ENCODE peak calls at places on chromosomes 13 and 19, in ten cellular contexts. H is GM23338; U is astrocyte; G is cardiac muscle cell; M is IMR-90; C is adrenal gland; A is heart left ventricle; V is heart right ventricle; K is CD8-positive, alpha-beta T cell; Y is psoas muscle. Q is an unnamed sample. For H3K4me1, the result is how much of the 10 kb centered on the place peaks cover.

GRCh38 chr19:49420227-49420626 is 3.0 kb downstream of the PTH2 start:
- DNase-seq in H (no peak), A (no peak), U (no peak), Y (no peak), G (no peak), C (no peak), V (no peak), K (no peak), M (no peak), Q (no peak)

GRCh38 chr13:98778749-98779148 is 26.3 kb upstream of the SLC15A1 start:
- DNase-seq in U (peak), K (no peak), Y (no peak), G (no peak), C (no peak), V (no peak), H (no peak), A (no peak), M (no peak), Q (no peak)

GRCh38 chr19:54203151-54203611 is 2.5 kb downstream of the RPS9 start:
- DNase-seq in V (no peak), Y (no peak), C (no peak), H (no peak), K (no peak), G (no peak), M (peak), A (no peak), U (no peak), Q (peak)

GRCh38 chr19:12611361-12611699 is 610 bp downstream of the ZNF791 start:
- DNase-seq in A (peak), M (peak), V (peak), K (no peak), U (peak), Y (peak), G (peak), H (peak), C (peak), Q (peak)

GRCh38 chr13:85366759-85367417 is 432.3 kb downstream of the SLITRK6 start:
- DNase-seq in H (no peak), V (no peak), G (no peak), C (no peak), M (peak), A (no peak), Y (no peak), K (no peak), U (no peak), Q (no peak)

GRCh38 chr13:76048126-76048525 is 412.0 kb downstream of the LMO7 start:
- DNase-seq in C (no peak), K (no peak), U (no peak), Y (no peak), M (no peak), H (no peak), G (no peak), A (no peak), V (no peak), Q (no peak)

GRCh38 chr19:18768997-18769891 is 21.9 kb downstream of the COMP start:
- DNase-seq in U (no peak), M (no peak), A (no peak), Y (no peak), K (no peak), V (no peak), C (no peak), H (no peak), G (no peak), Q (no peak)

GRCh38 chr13:96199315-96199714 is 109.4 kb downstream of the HS6ST3 start:
- DNase-seq in A (no peak), K (no peak), U (no peak), M (no peak), Y (no peak), G (no peak), V (no peak), H (no peak), C (no peak), Q (no peak)

GRCh38 chr13:107203146-107203847 is 635.4 kb upstream of the ARGLU1 start:
- DNase-seq in U (no peak), K (no peak), M (no peak), C (no peak), V (no peak), H (peak), Y (no peak), A (no peak), G (peak), Q (no peak)

GRCh38 chr19:48230555-48231129 is 25.1 kb downstream of the CARD8 start:
- DNase-seq in C (no peak), G (no peak), H (no peak), Y (no peak), V (no peak), U (no peak), K (no peak), A (no peak), M (no peak), Q (no peak)

GRCh38 chr19:44878119-44878865 is 12.8 kb upstream of the TOMM40 start:
- DNase-seq in Y (no peak), K (no peak), V (no peak), H (no peak), C (no peak), G (no peak), A (no peak), M (no peak), U (no peak), Q (no peak)

GRCh38 chr19:45601524-45602522 is at the start of gene GPR4:
- DNase-seq in H (peak), K (no peak), Y (no peak), C (no peak), M (no peak), V (peak), G (peak), U (no peak), A (peak), Q (no peak)

GRCh38 chr13:113666951-113667701 is at the start of gene GRK1:
- DNase-seq in K (no peak), V (no peak), G (no peak), U (no peak), M (no peak), H (no peak), A (peak), C (no peak), Y (no peak), Q (peak)

GRCh38 chr13:37540228-37540627 is 58.3 kb downstream of the POSTN start:
- DNase-seq in G (no peak), M (peak), U (peak), C (no peak), V (no peak), Y (no peak), A (no peak), H (no peak), K (no peak), Q (no peak)

GRCh38 chr19:4639531-4640246 is 373 bp downstream of the TNFAIP8L1 start:
- DNase-seq in A (no peak), G (no peak), U (no peak), Y (peak), M (no peak), C (peak), H (no peak), V (peak), K (no peak), Q (peak)

GRCh38 chr13:60788156-60788829 is 391.3 kb downstream of the TDRD3 start:
- DNase-seq in V (peak), Y (peak), U (peak), K (no peak), M (no peak), G (no peak), A (peak), C (peak), H (no peak), Q (no peak)

GRCh38 chr13:44276061-44276460 is 97.6 kb upstream of the SERP2 start:
- DNase-seq in G (no peak), C (no peak), H (no peak), K (no peak), Y (no peak), V (no peak), A (no peak), M (no peak), U (no peak), Q (no peak)

GRCh38 chr13:84528408-84529055 is 646.3 kb upstream of the SLITRK1 start:
- DNase-seq in K (no peak), A (no peak), V (no peak), G (no peak), Y (no peak), H (no peak), M (no peak), C (no peak), U (no peak), Q (no peak)

GRCh38 chr13:112638157-112638750 is 50.3 kb upstream of the TUBGCP3 start:
- DNase-seq in V (no peak), C (no peak), Y (no peak), H (no peak), K (no peak), U (no peak), A (no peak), M (no peak), G (no peak), Q (no peak)
- H3K4me1 ChIP-seq in V (under half), C (under half), Y (under half), H (under half), K (under half), U (under half), A (under half), M (under half), G (under half), Q (under half)

DNA sequence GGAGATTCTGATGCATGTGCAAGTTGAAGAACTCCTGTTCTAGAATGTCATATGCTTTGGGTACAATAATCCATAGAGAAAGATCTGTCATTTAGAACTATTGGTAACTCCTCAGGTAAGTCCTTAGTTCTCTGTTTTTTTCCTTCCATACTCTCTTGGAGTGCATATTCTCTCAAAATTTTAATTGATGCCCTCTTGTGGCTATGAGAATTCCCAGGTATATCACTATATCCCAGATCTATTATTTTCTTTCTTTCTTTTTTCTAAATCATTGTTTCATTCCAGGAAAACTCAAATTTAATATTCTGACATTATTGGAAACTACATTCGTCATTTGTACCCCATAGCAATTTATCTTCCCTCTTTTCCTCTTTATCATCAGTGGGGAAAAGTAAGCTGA is 485.4 kb downstream of the KLF5 start:
- DNase-seq in M (no peak), Y (no peak), U (no peak), H (no peak), V (no peak), C (no peak), K (no peak), A (no peak), G (no peak), Q (no peak)
- TF ChIP-seq CTCF in M (peak), Y (no peak), U (no peak), H (no peak), V (no peak), C (no peak), K (no peak), A (no peak), G (no peak), Q (no peak)

GRCh38 chr19:21603431-21604153 is 98.2 kb downstream of the ZNF429 start:
- DNase-seq in M (no peak), C (no peak), Y (no peak), K (no peak), G (peak), V (no peak), H (peak), A (no peak), U (no peak), Q (no peak)
- H3K4me3 ChIP-seq in M (no peak), C (no peak), Y (peak), K (peak), G (no peak), V (peak), H (peak), A (peak), U (no peak), Q (no peak)

DNA sequence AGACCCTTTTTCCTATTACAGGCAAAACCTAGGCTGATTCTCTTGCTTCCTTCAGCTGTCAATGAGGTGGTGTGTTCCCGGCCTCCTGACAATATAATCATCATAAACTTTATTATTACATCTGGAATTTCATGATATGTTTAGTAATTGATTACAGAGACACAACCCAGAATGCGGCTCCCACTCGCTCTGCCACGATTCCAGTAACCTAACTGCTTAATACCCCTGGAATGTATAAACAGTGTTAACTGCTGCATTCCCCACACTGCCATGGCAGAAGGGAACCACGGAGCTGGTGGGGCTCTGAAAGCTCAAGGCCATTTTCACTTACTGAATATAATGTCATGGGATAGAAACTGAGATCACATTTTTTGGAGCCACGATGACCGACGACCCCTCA is 17.1 kb downstream of the TSHZ3 start:
- DNase-seq in K (no peak), Y (no peak), V (no peak), H (no peak), M (peak), C (peak), U (peak), A (no peak), G (no peak), Q (no peak)
- H3K4me1 ChIP-seq in K (under half), Y (under half), V (under half), H (under half), M (half or more), C (under half), U (under half), A (under half), G (under half), Q (under half)

GRCh38 chr19:30136591-30136990 is 194.6 kb downstream of the URI1 start:
- DNase-seq in G (no peak), A (no peak), H (no peak), V (no peak), C (no peak), M (no peak), Y (no peak), U (no peak), K (no peak), Q (no peak)
- TF ChIP-seq CTCF in G (no peak), A (no peak), H (no peak), V (no peak), C (no peak), M (no peak), Y (no peak), U (no peak), K (no peak), Q (no peak)

GRCh38 chr19:3442487-3443071 is 37.7 kb downstream of the SMIM24 start:
- DNase-seq in G (no peak), V (no peak), M (no peak), K (no peak), H (no peak), A (no peak), Y (no peak), C (no peak), U (no peak), Q (no peak)

GRCh38 chr19:3443840-3444694 is 36.3 kb downstream of the SMIM24 start:
- DNase-seq in H (peak), C (peak), Y (no peak), V (peak), A (peak), K (no peak), M (peak), U (no peak), G (peak), Q (no peak)

GRCh38 chr19:3441089-3441985 is 39.0 kb downstream of the SMIM24 start:
- DNase-seq in H (no peak), C (no peak), U (no peak), K (no peak), G (no peak), V (no peak), Y (no peak), A (no peak), M (no peak), Q (no peak)

GRCh38 chr19:3440082-3440481 is 40.2 kb downstream of the SMIM24 start:
- DNase-seq in Y (peak), K (peak), A (no peak), V (peak), M (no peak), G (no peak), C (no peak), H (peak), U (no peak), Q (no peak)

GRCh38 chr19:3441986-3442329 is 38.4 kb downstream of the SMIM24 start:
- DNase-seq in U (no peak), H (no peak), A (no peak), V (no peak), G (no peak), M (no peak), C (no peak), K (no peak), Y (no peak), Q (no peak)
- H3K4me3 ChIP-seq in U (no peak), H (no peak), A (no peak), V (no peak), G (no peak), M (no peak), C (no peak), K (no peak), Y (no peak), Q (no peak)

DNA sequence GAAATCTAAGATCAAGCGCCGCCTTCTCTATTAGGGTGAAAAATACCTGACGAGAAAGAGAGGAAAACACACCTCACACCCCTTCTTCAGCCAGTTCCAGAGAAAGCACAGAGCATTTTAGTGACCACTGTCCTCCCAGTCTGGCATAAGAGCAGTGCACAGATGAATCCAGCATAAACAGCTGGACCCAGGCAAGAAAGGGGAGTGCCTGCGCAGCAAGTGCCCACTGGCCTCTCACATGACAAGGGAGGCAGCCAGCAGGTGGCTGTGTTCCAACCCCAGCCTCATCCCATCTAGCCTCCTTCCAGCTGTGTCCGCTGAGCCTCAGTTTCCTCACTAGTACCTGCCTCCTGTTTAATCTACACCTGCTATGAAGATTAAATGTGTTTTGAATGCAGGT is 8.0 kb downstream of the MED26 start:
- DNase-seq in V (no peak), A (no peak), U (no peak), M (no peak), K (no peak), H (no peak), Y (peak), C (no peak), G (no peak), Q (no peak)
- H3K4me1 ChIP-seq in V (half or more), A (half or more), U (under half), M (under half), K (under half), H (under half), Y (half or more), C (under half), G (under half), Q (under half)